ENCODE peak calls at places on chromosomes 2 and 18, in seven cellular contexts. Z is stimulated activated CD4-positive, alpha-beta T cell treated with anti-CD3 and anti-CD28 coated beads, Interleukin-1b, Interleukin-23, amount 100 ng/mL, for 4 hours; P is NCI-H460; J is stimulated activated CD8-positive, alpha-beta memory T cell treated with anti-CD3 and anti-CD28 coated beads, Interleukin-7, amount 100 ng/mL, for 4 hours; L is foreskin fibroblast; T is GM04504; E is SJSA1. S is an unnamed sample.

GRCh38 chr2:42266236-42266635 is 94.8 kb downstream of the COX7A2L start:
- DNase-seq in Z (no peak), P (no peak), J (no peak), L (no peak), T (no peak), E (no peak), S (no peak)

GRCh38 chr2:43212931-43213330 is 13.5 kb downstream of the ZFP36L2 start:
- DNase-seq in Z (no peak), P (no peak), J (no peak), L (no peak), T (no peak), E (no peak), S (no peak)

GRCh38 chr18:79498662-79499061 is 102.9 kb downstream of the NFATC1 start:
- DNase-seq in Z (no peak), P (no peak), J (no peak), L (no peak), T (no peak), E (no peak), S (no peak)

GRCh38 chr2:43294973-43295603 is 68.7 kb upstream of the ZFP36L2 start:
- DNase-seq in Z (no peak), P (no peak), J (no peak), L (peak), T (no peak), E (no peak), S (no peak)

GRCh38 chr2:128315122-128315828 is 3.4 kb downstream of the HS6ST1 start:
- DNase-seq in Z (no peak), P (no peak), J (no peak), L (no peak), T (no peak), E (no peak), S (no peak)

GRCh38 chr18:77136871-77137665 is 4.5 kb upstream of the MBP start:
- DNase-seq in Z (no peak), P (no peak), J (no peak), L (no peak), T (no peak), E (no peak), S (no peak)

GRCh38 chr2:158072361-158072760 is 29.3 kb upstream of the UPP2 start:
- DNase-seq in Z (no peak), P (no peak), J (no peak), L (no peak), T (no peak), E (no peak), S (no peak)

GRCh38 chr18:72544092-72544886 is at the start of gene CBLN2:
- DNase-seq in Z (no peak), P (peak), J (no peak), L (peak), T (peak), E (peak), S (no peak)

GRCh38 chr2:149094217-149095015 is 55.9 kb downstream of the LYPD6B start:
- DNase-seq in Z (no peak), P (no peak), J (no peak), L (no peak), T (peak), E (peak), S (no peak)

GRCh38 chr18:60676807-60677206 is 304.2 kb upstream of the MC4R start:
- DNase-seq in Z (no peak), P (no peak), J (no peak), L (no peak), T (no peak), E (no peak), S (no peak)

GRCh38 chr2:46311651-46312223 is 14.5 kb downstream of the EPAS1 start:
- DNase-seq in Z (no peak), P (no peak), J (no peak), L (no peak), T (no peak), E (no peak), S (no peak)

GRCh38 chr2:65300772-65301711 is 73.4 kb downstream of the ACTR2 start:
- DNase-seq in Z (peak), P (no peak), J (peak), L (peak), T (peak), E (peak), S (peak)

GRCh38 chr18:24631238-24632025 is 171.0 kb downstream of the HRH4 start:
- DNase-seq in Z (no peak), P (no peak), J (no peak), L (no peak), T (no peak), E (no peak), S (no peak)

GRCh38 chr2:19369341-19369955 is 11.0 kb upstream of the OSR1 start:
- DNase-seq in Z (no peak), P (peak), J (no peak), L (no peak), T (no peak), E (no peak), S (no peak)

GRCh38 chr18:76448262-76449109 is 46.6 kb downstream of the ZNF516 start:
- DNase-seq in Z (no peak), P (no peak), J (no peak), L (peak), T (no peak), E (no peak), S (no peak)

GRCh38 chr18:55079481-55080350 is 120.5 kb upstream of the CCDC68 start:
- DNase-seq in Z (no peak), P (no peak), J (no peak), L (no peak), T (no peak), E (no peak), S (no peak)

S was measured in T-helper 9 cell.